ENCODE peak calls at places on chromosomes 7 and 10, in eight cellular contexts. J, O, Y, R, C, Q, B and S are unnamed samples.

GRCh38 chr7:19107392-19108147 is 9.9 kb downstream of the TWIST1 start:
- DNase-seq in J (peak), Y (no peak), O (peak), R (no peak), Q (peak), B (no peak), C (no peak), S (no peak)

GRCh38 chr7:107232568-107233090 is 63.8 kb downstream of the HBP1 start:
- DNase-seq in C (no peak), R (no peak), Q (peak), O (no peak), J (peak), B (no peak), Y (no peak), S (no peak)

GRCh38 chr10:131107970-131108369 is 203.6 kb downstream of the TCERG1L start:
- DNase-seq in J (no peak), R (no peak), Q (no peak), Y (no peak), B (no peak), O (no peak), C (no peak), S (no peak)

GRCh38 chr10:68086011-68086410 is 10.9 kb upstream of the HERC4 start:
- DNase-seq in C (no peak), B (no peak), J (no peak), R (no peak), Q (no peak), O (no peak), Y (no peak), S (no peak)

GRCh38 chr7:20745716-20746115 is 41.0 kb downstream of the SP8 start:
- DNase-seq in O (no peak), B (no peak), C (no peak), R (no peak), J (no peak), Y (peak), Q (no peak), S (no peak)

GRCh38 chr10:35289198-35289597 is 47.1 kb upstream of the CCNY start:
- DNase-seq in Q (no peak), B (no peak), R (no peak), J (no peak), O (no peak), Y (no peak), C (no peak), S (no peak)

GRCh38 chr10:49220679-49221078 is 32.5 kb upstream of the TMEM273 start:
- DNase-seq in R (no peak), Y (no peak), C (no peak), B (no peak), J (no peak), Q (no peak), O (no peak), S (no peak)

GRCh38 chr7:117153016-117153415 is 169.8 kb downstream of the WNT2 start:
- DNase-seq in J (no peak), B (no peak), C (no peak), R (no peak), Q (no peak), Y (no peak), O (no peak), S (no peak)

GRCh38 chr10:16470747-16471146 is 33.9 kb downstream of the PTER start:
- DNase-seq in J (no peak), R (no peak), Q (no peak), O (no peak), Y (no peak), B (no peak), C (no peak), S (no peak)

GRCh38 chr10:11215468-11215867 is 197.8 kb downstream of the CELF2 start:
- DNase-seq in Y (no peak), R (no peak), O (no peak), B (no peak), C (no peak), J (no peak), Q (no peak), S (no peak)

GRCh38 chr10:75408911-75409885 is 7.6 kb upstream of the ZNF503 start:
- DNase-seq in Q (no peak), O (peak), R (no peak), C (peak), Y (no peak), B (no peak), J (peak), S (no peak)

GRCh38 chr10:32253300-32253699 is 93.7 kb downstream of the EPC1 start:
- DNase-seq in B (peak), Q (no peak), C (no peak), Y (no peak), O (no peak), J (peak), R (no peak), S (no peak)

GRCh38 chr10:103859161-103860141 is 4.1 kb upstream of the SH3PXD2A start:
- DNase-seq in Y (peak), J (peak), C (peak), R (peak), O (peak), Q (peak), B (no peak), S (peak)

GRCh38 chr10:119090026-119090808 is 9.6 kb upstream of the EIF3A start:
- DNase-seq in Q (no peak), B (no peak), O (no peak), C (no peak), J (no peak), Y (no peak), R (no peak), S (peak)

GRCh38 chr10:118036281-118036875 is 10.4 kb downstream of the RAB11FIP2 start:
- DNase-seq in C (no peak), J (no peak), Y (no peak), O (peak), R (no peak), Q (no peak), B (no peak), S (no peak)

GRCh38 chr10:33216661-33217427 is 117.6 kb downstream of the NRP1 start:
- DNase-seq in J (no peak), R (no peak), C (no peak), O (no peak), Y (no peak), B (peak), Q (no peak), S (no peak)

GRCh38 chr10:44402465-44403205 is 17.7 kb upstream of the CXCL12 start:
- DNase-seq in B (no peak), C (no peak), Y (no peak), J (peak), R (no peak), Q (no peak), O (no peak), S (no peak)

GRCh38 chr10:32153931-32154330 is 97.7 kb upstream of the KIF5B start:
- DNase-seq in Y (no peak), B (no peak), C (no peak), J (no peak), R (no peak), Q (no peak), O (no peak), S (no peak)

GRCh38 chr10:132146941-132147915 is 39.5 kb upstream of the DPYSL4 start:
- DNase-seq in C (no peak), R (no peak), J (no peak), O (no peak), Y (no peak), Q (no peak), B (no peak), S (no peak)

GRCh38 chr7:138460176-138460648 is at the start of gene TRIM24:
- DNase-seq in Y (no peak), B (no peak), O (peak), C (peak), Q (no peak), J (no peak), R (no peak), S (no peak)

GRCh38 chr7:106152313-106152665 is 40.2 kb upstream of the SYPL1 start:
- DNase-seq in R (no peak), O (no peak), C (no peak), Q (no peak), J (peak), Y (no peak), B (no peak), S (no peak)

GRCh38 chr7:157211710-157212109 is 73.0 kb downstream of the UBE3C start:
- DNase-seq in J (no peak), B (no peak), Q (peak), R (no peak), O (peak), C (no peak), Y (no peak), S (no peak)

GRCh38 chr10:97923476-97923875 is 73.8 kb downstream of the GOLGA7B start:
- DNase-seq in R (no peak), B (no peak), O (no peak), Y (no peak), C (no peak), J (no peak), Q (no peak), S (no peak)

GRCh38 chr10:78730754-78731153 is 338.0 kb upstream of the ZMIZ1 start:
- DNase-seq in Q (no peak), J (no peak), R (no peak), B (no peak), Y (no peak), O (no peak), C (no peak), S (no peak)

GRCh38 chr7:74606101-74606908 is 51.2 kb upstream of the GTF2I start:
- DNase-seq in Y (no peak), O (no peak), R (peak), Q (no peak), J (peak), C (no peak), B (no peak), S (peak)

GRCh38 chr7:130274983-130275649 is 8.5 kb downstream of the CPA2 start:
- DNase-seq in O (no peak), C (peak), R (no peak), Y (no peak), B (no peak), J (no peak), Q (no peak), S (no peak)

GRCh38 chr10:42929236-42929635 is 146.6 kb downstream of the BMS1 start:
- DNase-seq in O (no peak), C (no peak), Q (no peak), R (no peak), J (no peak), B (no peak), Y (no peak), S (no peak)

GRCh38 chr7:40133561-40134427 is 628 bp downstream of the MPLKIP start:
- DNase-seq in Y (no peak), B (no peak), C (peak), Q (peak), R (no peak), J (no peak), O (peak), S (peak)

GRCh38 chr10:29958440-29958839 is 100.9 kb downstream of the JCAD start:
- DNase-seq in J (no peak), B (no peak), Y (no peak), C (no peak), R (no peak), O (no peak), Q (no peak), S (no peak)

GRCh38 chr10:124035928-124036558 is 57.4 kb downstream of the CHST15 start:
- DNase-seq in Y (no peak), J (no peak), O (no peak), R (no peak), B (no peak), Q (no peak), C (no peak), S (peak)